ENCODE peak calls at places on chromosomes 4 and X, in four cellular contexts. B is HEK293T, D is WTC11, C is K562. E is an unnamed sample.

GRCh38 chr4:126955292-126956191 is 677.2 kb upstream of the INTU start:
- DNase-seq in C (peak; percentile 96), D (peak; percentile 11), B (no peak), E (no peak)

GRCh38 chr4:33924239-33924638 is 2320.1 kb downstream of the ARAP2 start:
- DNase-seq in B (peak; percentile 5), D (peak; percentile 8), C (peak; percentile 7), E (no peak)

GRCh38 chr4:127534041-127534440 is 98.7 kb upstream of the INTU start:
- DNase-seq in B (no peak), D (no peak), C (no peak), E (no peak)

GRCh38 chrX:138925330-138925729 is 213.8 kb upstream of the FGF13 start:
- DNase-seq in D (no peak), C (peak; percentile 76), B (no peak), E (no peak)

GRCh38 chr4:77193511-77194236 is 36.7 kb downstream of the CCNG2 start:
- DNase-seq in B (no peak), D (peak; percentile 84), C (peak; percentile 54), E (no peak)

GRCh38 chr4:84498203-84499026 is 677 bp downstream of the NKX6-1 start:
- DNase-seq in D (peak; percentile 41), B (peak; percentile 40), C (no peak), E (no peak)

GRCh38 chr4:38169524-38169923 is 209.3 kb downstream of the PTTG2 start:
- DNase-seq in B (no peak), C (no peak), D (no peak), E (no peak)

GRCh38 chr4:41652971-41653370 is 95.6 kb downstream of the PHOX2B start:
- DNase-seq in D (no peak), C (no peak), B (no peak), E (no peak)

GRCh38 chrX:20802036-20802435 is 535.3 kb upstream of the RPS6KA3 start:
- DNase-seq in C (no peak), D (no peak), B (no peak), E (no peak)

GRCh38 chrX:132058975-132059374 is 35.9 kb downstream of the STK26 start:
- DNase-seq in D (no peak), C (no peak), B (no peak), E (no peak)

GRCh38 chr4:145076473-145076855 is 21.5 kb downstream of the ANAPC10 start:
- DNase-seq in D (no peak), C (no peak), B (no peak), E (no peak)

GRCh38 chrX:23662187-23662586 is 5.1 kb upstream of the PRDX4 start:
- DNase-seq in B (no peak), D (no peak), C (no peak), E (no peak)

GRCh38 chrX:42746606-42747005 is 31.4 kb downstream of the PPP1R2C start:
- DNase-seq in C (no peak), B (no peak), D (no peak), E (no peak)

GRCh38 chr4:1752284-1753041 is 31.1 kb downstream of the TACC3 start:
- DNase-seq in B (no peak), D (no peak), C (peak; percentile 51), E (peak; percentile 69)

DNA sequence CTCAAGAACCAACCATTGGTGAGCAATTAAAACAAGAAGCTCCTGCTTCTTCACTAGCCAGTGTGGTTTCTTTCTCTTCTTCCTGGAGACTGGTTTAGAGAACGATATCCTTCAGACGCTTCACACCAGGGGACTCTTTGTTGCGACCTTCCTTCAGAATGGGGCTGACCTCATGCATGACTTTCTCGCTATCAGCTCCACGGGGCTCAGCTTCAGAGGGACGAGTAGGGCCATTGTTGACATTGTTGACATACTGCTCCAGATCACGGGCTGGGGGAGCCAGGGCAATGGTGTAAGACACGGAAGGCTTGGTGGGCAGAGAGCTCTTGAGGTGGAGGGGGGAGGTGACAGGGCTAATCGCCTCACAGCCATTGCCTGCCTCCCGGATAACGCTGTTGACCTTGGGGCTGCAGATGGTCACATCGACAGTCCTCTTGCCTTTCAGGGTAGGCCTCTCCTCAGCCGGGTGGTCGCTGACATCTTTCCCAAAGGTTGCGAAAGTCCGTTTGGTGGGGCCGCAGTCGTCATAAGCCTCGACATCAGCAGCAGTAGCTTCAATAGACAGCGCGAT is 113.8 kb downstream of the PCDH19 start:
- DNase-seq in B (no peak), D (peak; percentile 9), C (no peak), E (no peak)
- TF ChIP-seq ELF4 in B (no peak), D (no peak), C (no peak), E (no peak)

DNA sequence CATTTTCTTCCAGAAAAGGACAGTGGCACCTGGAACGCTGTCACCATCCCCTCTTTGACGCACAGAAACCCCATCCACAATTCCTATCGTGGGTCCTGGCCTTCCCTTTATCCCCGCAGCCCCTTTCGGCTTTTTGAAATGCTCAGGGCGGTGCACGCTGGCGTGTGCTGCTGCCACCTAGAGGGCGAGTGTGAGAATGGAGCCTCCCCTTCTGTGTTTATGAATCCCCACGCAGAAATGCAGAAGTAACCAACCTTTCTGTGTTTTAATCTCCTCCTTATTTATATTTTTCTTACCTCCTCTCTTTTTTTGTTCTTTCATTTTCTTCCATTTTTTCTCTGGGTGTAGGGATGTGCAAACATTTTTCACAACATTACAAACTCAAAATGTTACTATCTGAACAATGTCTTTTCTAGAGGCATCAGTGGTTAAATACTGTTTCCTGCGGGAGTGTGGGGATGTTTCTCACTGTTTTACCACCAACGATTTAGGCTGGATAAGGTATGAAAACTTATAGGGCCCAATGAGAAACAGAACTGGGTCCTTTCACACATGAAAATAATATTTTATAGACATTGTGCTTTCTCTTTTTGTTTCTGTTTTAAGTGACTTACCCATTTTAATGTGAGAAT is 50.0 kb downstream of the TMA16 start:
- DNase-seq in D (peak; percentile 64), C (peak; percentile 76), B (peak; percentile 73), E (peak; percentile 22)
- TF ChIP-seq ELF4 in D (no peak), C (no peak), B (no peak), E (no peak)

GRCh38 chr4:113733685-113734084 is 27.9 kb downstream of the CAMK2D start:
- DNase-seq in B (no peak), C (no peak), D (no peak), E (no peak)
- TF ChIP-seq ELF4 in B (no peak), C (no peak), D (no peak), E (no peak)

DNA sequence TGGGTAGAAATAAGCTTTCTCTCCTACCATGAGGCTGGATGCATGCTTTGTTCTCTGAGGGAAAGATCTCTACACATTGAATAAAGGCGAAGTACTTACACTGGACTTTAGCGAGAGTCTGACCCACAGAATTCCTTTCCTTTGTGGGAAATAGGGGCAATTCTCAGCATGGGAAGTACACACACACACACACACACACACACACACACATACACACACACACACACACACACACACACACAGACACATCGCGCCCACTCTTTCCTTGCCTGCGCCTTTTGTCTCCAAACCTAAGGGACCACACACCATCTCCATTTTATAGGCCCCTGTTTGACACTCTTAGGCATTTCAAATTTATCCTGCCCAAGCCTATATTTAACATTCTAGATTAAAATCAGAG is 83.8 kb downstream of the LUZP4 start:
- DNase-seq in B (no peak), D (no peak), C (no peak), E (no peak)
- TF ChIP-seq ELF4 in B (no peak), D (no peak), C (no peak), E (no peak)

DNA sequence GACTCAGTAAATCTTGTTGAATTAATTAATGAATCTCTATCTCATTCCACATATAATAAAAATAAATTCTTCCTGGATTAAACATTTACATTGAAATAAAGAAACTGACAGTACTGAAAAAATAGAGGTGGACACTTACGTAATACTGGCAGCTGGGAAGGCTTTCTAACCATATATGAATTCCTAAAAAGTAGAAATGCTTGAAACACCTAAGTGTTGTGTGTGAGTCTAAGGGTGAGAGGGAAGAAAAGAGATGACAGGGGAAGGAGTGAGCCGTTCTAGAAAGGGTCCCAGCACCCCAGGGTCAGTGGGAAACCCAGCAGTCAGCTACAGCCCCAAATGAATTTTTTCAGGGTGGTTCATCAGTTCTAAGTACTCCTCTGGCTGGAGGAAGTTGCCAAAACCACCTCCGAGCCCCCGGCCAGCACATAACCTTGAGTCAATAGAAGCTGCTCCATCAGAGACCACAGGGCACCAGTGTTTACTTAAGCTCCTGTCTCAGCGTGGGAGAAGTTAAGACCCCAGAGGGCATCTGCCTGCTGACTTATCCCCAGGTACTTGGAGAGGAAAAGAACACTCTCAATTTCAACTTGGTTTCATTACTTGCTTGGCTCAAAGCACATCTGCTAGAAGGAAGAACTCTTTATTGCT is 18.3 kb downstream of the GAB3 start:
- DNase-seq in C (no peak), D (no peak), B (no peak), E (no peak)
- TF ChIP-seq ELF4 in C (no peak), D (no peak), B (no peak), E (no peak)

GRCh38 chrX:116726806-116727205 is 264.0 kb upstream of the CT83 start:
- DNase-seq in B (no peak), C (no peak), D (peak; percentile 9), E (no peak)
- TF ChIP-seq ELF4 in B (no peak), C (no peak), D (no peak), E (no peak)

GRCh38 chr4:116015549-116015948 is 902.1 kb upstream of the NDST4 start:
- DNase-seq in C (no peak), B (no peak), D (no peak), E (no peak)
- TF ChIP-seq ELF4 in C (no peak), B (no peak), D (no peak), E (no peak)

GRCh38 chr4:4752576-4753401 is 106.7 kb upstream of the MSX1 start:
- DNase-seq in D (no peak), B (no peak), C (no peak), E (no peak)
- TF ChIP-seq ELF4 in D (no peak), B (no peak), C (no peak), E (no peak)

E was measured in HepG2.